ENCODE peak calls at places on chromosome 13, in ten cellular contexts. One of them, this sample, is unnamed.

GRCh38 chr13:51152713-51153112 is 41.6 kb upstream of the C13orf42 start:
- DNase-seq in NCI-H2081: no peak
- DNase-seq in AG04450: no peak
- DNase-seq in H1: peak
- DNase-seq in midbrain: no peak
- DNase-seq in stimulated activated CD4-positive, alpha-beta T cell treated with anti-CD3 and anti-CD28 coated beads, Interleukin-2, amount 100 ng/mL, for 48 hours: no peak
- DNase-seq in AG09319: no peak
- DNase-seq in ascending aorta: no peak
- DNase-seq in fibroblast of the aortic adventitia: peak
- DNase-seq in activated naive CD8-positive, alpha-beta T cell treated with anti-CD3 and anti-CD28 coated beads, Interleukin-2, amount 50 U/mL, for 24 hours: no peak
- DNase-seq in this sample: peak

GRCh38 chr13:64158910-64159309 is 2743.3 kb upstream of the PCDH20 start:
- DNase-seq in NCI-H2081: no peak
- DNase-seq in fibroblast of the aortic adventitia: peak
- DNase-seq in AG09319: no peak
- DNase-seq in AG04450: no peak
- DNase-seq in stimulated activated CD4-positive, alpha-beta T cell treated with anti-CD3 and anti-CD28 coated beads, Interleukin-2, amount 100 ng/mL, for 48 hours: no peak
- DNase-seq in activated naive CD8-positive, alpha-beta T cell treated with anti-CD3 and anti-CD28 coated beads, Interleukin-2, amount 50 U/mL, for 24 hours: no peak
- DNase-seq in midbrain: no peak
- DNase-seq in H1: no peak
- DNase-seq in ascending aorta: no peak
- DNase-seq in this sample: peak

GRCh38 chr13:62176051-62176450 is 760.4 kb upstream of the PCDH20 start:
- DNase-seq in fibroblast of the aortic adventitia: no peak
- DNase-seq in AG04450: no peak
- DNase-seq in stimulated activated CD4-positive, alpha-beta T cell treated with anti-CD3 and anti-CD28 coated beads, Interleukin-2, amount 100 ng/mL, for 48 hours: no peak
- DNase-seq in midbrain: no peak
- DNase-seq in NCI-H2081: no peak
- DNase-seq in AG09319: no peak
- DNase-seq in ascending aorta: no peak
- DNase-seq in H1: no peak
- DNase-seq in activated naive CD8-positive, alpha-beta T cell treated with anti-CD3 and anti-CD28 coated beads, Interleukin-2, amount 50 U/mL, for 24 hours: no peak
- DNase-seq in this sample: no peak

GRCh38 chr13:26502826-26503225 is 54.7 kb upstream of the WASF3 start:
- DNase-seq in AG09319: no peak
- DNase-seq in NCI-H2081: no peak
- DNase-seq in ascending aorta: peak
- DNase-seq in AG04450: peak
- DNase-seq in midbrain: no peak
- DNase-seq in fibroblast of the aortic adventitia: peak
- DNase-seq in activated naive CD8-positive, alpha-beta T cell treated with anti-CD3 and anti-CD28 coated beads, Interleukin-2, amount 50 U/mL, for 24 hours: peak
- DNase-seq in H1: no peak
- DNase-seq in stimulated activated CD4-positive, alpha-beta T cell treated with anti-CD3 and anti-CD28 coated beads, Interleukin-2, amount 100 ng/mL, for 48 hours: peak
- DNase-seq in this sample: peak

GRCh38 chr13:110293649-110294048 is 13.3 kb downstream of the COL4A1 start:
- DNase-seq in activated naive CD8-positive, alpha-beta T cell treated with anti-CD3 and anti-CD28 coated beads, Interleukin-2, amount 50 U/mL, for 24 hours: no peak
- DNase-seq in H1: no peak
- DNase-seq in NCI-H2081: no peak
- DNase-seq in fibroblast of the aortic adventitia: no peak
- DNase-seq in AG09319: no peak
- DNase-seq in midbrain: no peak
- DNase-seq in AG04450: no peak
- DNase-seq in ascending aorta: no peak
- DNase-seq in stimulated activated CD4-positive, alpha-beta T cell treated with anti-CD3 and anti-CD28 coated beads, Interleukin-2, amount 100 ng/mL, for 48 hours: no peak
- DNase-seq in this sample: no peak

GRCh38 chr13:28177877-28178276 is 39.5 kb downstream of the PAN3 start:
- DNase-seq in fibroblast of the aortic adventitia: no peak
- DNase-seq in NCI-H2081: no peak
- DNase-seq in midbrain: no peak
- DNase-seq in activated naive CD8-positive, alpha-beta T cell treated with anti-CD3 and anti-CD28 coated beads, Interleukin-2, amount 50 U/mL, for 24 hours: no peak
- DNase-seq in stimulated activated CD4-positive, alpha-beta T cell treated with anti-CD3 and anti-CD28 coated beads, Interleukin-2, amount 100 ng/mL, for 48 hours: no peak
- DNase-seq in AG04450: no peak
- DNase-seq in AG09319: no peak
- DNase-seq in ascending aorta: no peak
- DNase-seq in H1: no peak
- DNase-seq in this sample: no peak

GRCh38 chr13:98311200-98311548 is 134.1 kb upstream of the RNF113B start:
- DNase-seq in AG04450: no peak
- DNase-seq in AG09319: no peak
- DNase-seq in fibroblast of the aortic adventitia: no peak
- DNase-seq in activated naive CD8-positive, alpha-beta T cell treated with anti-CD3 and anti-CD28 coated beads, Interleukin-2, amount 50 U/mL, for 24 hours: no peak
- DNase-seq in stimulated activated CD4-positive, alpha-beta T cell treated with anti-CD3 and anti-CD28 coated beads, Interleukin-2, amount 100 ng/mL, for 48 hours: no peak
- DNase-seq in H1: no peak
- DNase-seq in NCI-H2081: no peak
- DNase-seq in ascending aorta: no peak
- DNase-seq in midbrain: no peak
- DNase-seq in this sample: no peak

GRCh38 chr13:96662036-96662435 is 332.2 kb downstream of the OXGR1 start:
- DNase-seq in fibroblast of the aortic adventitia: peak
- DNase-seq in ascending aorta: no peak
- DNase-seq in midbrain: no peak
- DNase-seq in AG09319: no peak
- DNase-seq in activated naive CD8-positive, alpha-beta T cell treated with anti-CD3 and anti-CD28 coated beads, Interleukin-2, amount 50 U/mL, for 24 hours: no peak
- DNase-seq in NCI-H2081: no peak
- DNase-seq in AG04450: no peak
- DNase-seq in H1: no peak
- DNase-seq in stimulated activated CD4-positive, alpha-beta T cell treated with anti-CD3 and anti-CD28 coated beads, Interleukin-2, amount 100 ng/mL, for 48 hours: no peak
- DNase-seq in this sample: peak

GRCh38 chr13:49749852-49750251 is 42.6 kb downstream of the KPNA3 start:
- DNase-seq in fibroblast of the aortic adventitia: peak
- DNase-seq in H1: no peak
- DNase-seq in NCI-H2081: no peak
- DNase-seq in stimulated activated CD4-positive, alpha-beta T cell treated with anti-CD3 and anti-CD28 coated beads, Interleukin-2, amount 100 ng/mL, for 48 hours: no peak
- DNase-seq in midbrain: no peak
- DNase-seq in AG04450: no peak
- DNase-seq in ascending aorta: no peak
- DNase-seq in AG09319: no peak
- DNase-seq in activated naive CD8-positive, alpha-beta T cell treated with anti-CD3 and anti-CD28 coated beads, Interleukin-2, amount 50 U/mL, for 24 hours: no peak
- DNase-seq in this sample: no peak

GRCh38 chr13:50651916-50652315 is 191.6 kb downstream of the DLEU7 start:
- DNase-seq in NCI-H2081: no peak
- DNase-seq in midbrain: no peak
- DNase-seq in ascending aorta: no peak
- DNase-seq in activated naive CD8-positive, alpha-beta T cell treated with anti-CD3 and anti-CD28 coated beads, Interleukin-2, amount 50 U/mL, for 24 hours: no peak
- DNase-seq in stimulated activated CD4-positive, alpha-beta T cell treated with anti-CD3 and anti-CD28 coated beads, Interleukin-2, amount 100 ng/mL, for 48 hours: no peak
- DNase-seq in H1: no peak
- DNase-seq in fibroblast of the aortic adventitia: no peak
- DNase-seq in AG09319: no peak
- DNase-seq in AG04450: no peak
- DNase-seq in this sample: no peak

GRCh38 chr13:78881054-78881453 is 222.1 kb upstream of the OBI1 start:
- DNase-seq in NCI-H2081: peak
- DNase-seq in midbrain: no peak
- DNase-seq in AG09319: no peak
- DNase-seq in AG04450: no peak
- DNase-seq in stimulated activated CD4-positive, alpha-beta T cell treated with anti-CD3 and anti-CD28 coated beads, Interleukin-2, amount 100 ng/mL, for 48 hours: no peak
- DNase-seq in activated naive CD8-positive, alpha-beta T cell treated with anti-CD3 and anti-CD28 coated beads, Interleukin-2, amount 50 U/mL, for 24 hours: no peak
- DNase-seq in fibroblast of the aortic adventitia: no peak
- DNase-seq in H1: no peak
- DNase-seq in ascending aorta: no peak
- DNase-seq in this sample: no peak

GRCh38 chr13:46211521-46212351 is at the start of gene LRRC63:
- DNase-seq in NCI-H2081: peak
- DNase-seq in stimulated activated CD4-positive, alpha-beta T cell treated with anti-CD3 and anti-CD28 coated beads, Interleukin-2, amount 100 ng/mL, for 48 hours: peak
- DNase-seq in AG09319: peak
- DNase-seq in midbrain: peak
- DNase-seq in fibroblast of the aortic adventitia: peak
- DNase-seq in activated naive CD8-positive, alpha-beta T cell treated with anti-CD3 and anti-CD28 coated beads, Interleukin-2, amount 50 U/mL, for 24 hours: peak
- DNase-seq in AG04450: no peak
- DNase-seq in ascending aorta: peak
- DNase-seq in H1: peak
- DNase-seq in this sample: peak

GRCh38 chr13:41767801-41768200 is 193.1 kb downstream of the VWA8 start:
- DNase-seq in ascending aorta: no peak
- DNase-seq in fibroblast of the aortic adventitia: peak
- DNase-seq in H1: no peak
- DNase-seq in activated naive CD8-positive, alpha-beta T cell treated with anti-CD3 and anti-CD28 coated beads, Interleukin-2, amount 50 U/mL, for 24 hours: no peak
- DNase-seq in AG09319: no peak
- DNase-seq in midbrain: no peak
- DNase-seq in stimulated activated CD4-positive, alpha-beta T cell treated with anti-CD3 and anti-CD28 coated beads, Interleukin-2, amount 100 ng/mL, for 48 hours: no peak
- DNase-seq in NCI-H2081: no peak
- DNase-seq in AG04450: no peak
- DNase-seq in this sample: peak

GRCh38 chr13:83515267-83515666 is 367.0 kb downstream of the SLITRK1 start:
- DNase-seq in activated naive CD8-positive, alpha-beta T cell treated with anti-CD3 and anti-CD28 coated beads, Interleukin-2, amount 50 U/mL, for 24 hours: no peak
- DNase-seq in H1: no peak
- DNase-seq in AG04450: no peak
- DNase-seq in fibroblast of the aortic adventitia: peak
- DNase-seq in stimulated activated CD4-positive, alpha-beta T cell treated with anti-CD3 and anti-CD28 coated beads, Interleukin-2, amount 100 ng/mL, for 48 hours: no peak
- DNase-seq in midbrain: no peak
- DNase-seq in AG09319: no peak
- DNase-seq in NCI-H2081: no peak
- DNase-seq in ascending aorta: no peak
- DNase-seq in this sample: peak

GRCh38 chr13:76882431-76882830 is 3.8 kb downstream of the KCTD12 start:
- DNase-seq in ascending aorta: no peak
- DNase-seq in activated naive CD8-positive, alpha-beta T cell treated with anti-CD3 and anti-CD28 coated beads, Interleukin-2, amount 50 U/mL, for 24 hours: no peak
- DNase-seq in NCI-H2081: no peak
- DNase-seq in AG09319: no peak
- DNase-seq in midbrain: peak
- DNase-seq in stimulated activated CD4-positive, alpha-beta T cell treated with anti-CD3 and anti-CD28 coated beads, Interleukin-2, amount 100 ng/mL, for 48 hours: no peak
- DNase-seq in H1: no peak
- DNase-seq in AG04450: no peak
- DNase-seq in fibroblast of the aortic adventitia: peak
- DNase-seq in this sample: peak

GRCh38 chr13:29547135-29547534 is 48.4 kb downstream of the SLC7A1 start:
- DNase-seq in ascending aorta: no peak
- DNase-seq in fibroblast of the aortic adventitia: peak
- DNase-seq in activated naive CD8-positive, alpha-beta T cell treated with anti-CD3 and anti-CD28 coated beads, Interleukin-2, amount 50 U/mL, for 24 hours: no peak
- DNase-seq in AG09319: no peak
- DNase-seq in stimulated activated CD4-positive, alpha-beta T cell treated with anti-CD3 and anti-CD28 coated beads, Interleukin-2, amount 100 ng/mL, for 48 hours: no peak
- DNase-seq in H1: no peak
- DNase-seq in NCI-H2081: no peak
- DNase-seq in AG04450: no peak
- DNase-seq in midbrain: no peak
- DNase-seq in this sample: peak

GRCh38 chr13:48858523-48858922 is 117.2 kb upstream of the FNDC3A start:
- DNase-seq in ascending aorta: no peak
- DNase-seq in midbrain: no peak
- DNase-seq in H1: no peak
- DNase-seq in stimulated activated CD4-positive, alpha-beta T cell treated with anti-CD3 and anti-CD28 coated beads, Interleukin-2, amount 100 ng/mL, for 48 hours: no peak
- DNase-seq in AG04450: no peak
- DNase-seq in activated naive CD8-positive, alpha-beta T cell treated with anti-CD3 and anti-CD28 coated beads, Interleukin-2, amount 50 U/mL, for 24 hours: no peak
- DNase-seq in NCI-H2081: no peak
- DNase-seq in AG09319: no peak
- DNase-seq in fibroblast of the aortic adventitia: no peak
- DNase-seq in this sample: peak

GRCh38 chr13:38814331-38814730 is 127.5 kb downstream of the FREM2 start:
- DNase-seq in activated naive CD8-positive, alpha-beta T cell treated with anti-CD3 and anti-CD28 coated beads, Interleukin-2, amount 50 U/mL, for 24 hours: no peak
- DNase-seq in NCI-H2081: no peak
- DNase-seq in H1: no peak
- DNase-seq in stimulated activated CD4-positive, alpha-beta T cell treated with anti-CD3 and anti-CD28 coated beads, Interleukin-2, amount 100 ng/mL, for 48 hours: no peak
- DNase-seq in fibroblast of the aortic adventitia: no peak
- DNase-seq in AG09319: no peak
- DNase-seq in ascending aorta: no peak
- DNase-seq in AG04450: no peak
- DNase-seq in midbrain: no peak
- DNase-seq in this sample: no peak